ENCODE peak calls at places on chromosomes 1 and 21, in eight cellular contexts. One of them, this sample, is unnamed.

GRCh38 chr1:20574686-20575543 is 14.0 kb upstream of the CDA start:
- DNase-seq in neural progenitor cell: peak
- DNase-seq in heart right ventricle: peak
- DNase-seq in left ventricle myocardium inferior: peak
- DNase-seq in epithelial cell of esophagus: peak
- DNase-seq in mucosa of descending colon: peak
- DNase-seq in fibroblast of mammary gland: peak
- DNase-seq in fibroblast of lung: peak
- DNase-seq in this sample: peak

GRCh38 chr1:111516008-111516535 is 12.6 kb upstream of the ADORA3 start:
- DNase-seq in epithelial cell of esophagus: peak
- DNase-seq in fibroblast of lung: peak
- DNase-seq in neural progenitor cell: peak
- DNase-seq in fibroblast of mammary gland: peak
- DNase-seq in mucosa of descending colon: no peak
- DNase-seq in left ventricle myocardium inferior: peak
- DNase-seq in heart right ventricle: peak
- DNase-seq in this sample: peak

GRCh38 chr1:25715888-25716287 is 84.1 kb upstream of the SELENON start:
- DNase-seq in heart right ventricle: no peak
- DNase-seq in left ventricle myocardium inferior: no peak
- DNase-seq in fibroblast of mammary gland: no peak
- DNase-seq in neural progenitor cell: no peak
- DNase-seq in epithelial cell of esophagus: no peak
- DNase-seq in fibroblast of lung: no peak
- DNase-seq in mucosa of descending colon: no peak
- DNase-seq in this sample: peak

GRCh38 chr1:157106813-157107189 is 7.2 kb upstream of the ETV3L start:
- DNase-seq in heart right ventricle: no peak
- DNase-seq in mucosa of descending colon: no peak
- DNase-seq in neural progenitor cell: no peak
- DNase-seq in fibroblast of lung: no peak
- DNase-seq in fibroblast of mammary gland: no peak
- DNase-seq in left ventricle myocardium inferior: no peak
- DNase-seq in epithelial cell of esophagus: no peak
- DNase-seq in this sample: no peak

GRCh38 chr1:17909634-17910033 is 154.5 kb downstream of the ACTL8 start:
- DNase-seq in heart right ventricle: no peak
- DNase-seq in neural progenitor cell: peak
- DNase-seq in epithelial cell of esophagus: no peak
- DNase-seq in fibroblast of lung: peak
- DNase-seq in left ventricle myocardium inferior: no peak
- DNase-seq in fibroblast of mammary gland: peak
- DNase-seq in mucosa of descending colon: no peak
- DNase-seq in this sample: peak

GRCh38 chr21:37484535-37485474 is 118.2 kb downstream of the DYRK1A start:
- DNase-seq in neural progenitor cell: no peak
- DNase-seq in left ventricle myocardium inferior: no peak
- DNase-seq in heart right ventricle: no peak
- DNase-seq in fibroblast of lung: peak
- DNase-seq in mucosa of descending colon: no peak
- DNase-seq in epithelial cell of esophagus: peak
- DNase-seq in fibroblast of mammary gland: peak
- DNase-seq in this sample: no peak

GRCh38 chr1:111141245-111141644 is 1.2 kb downstream of the CEPT1 start:
- DNase-seq in left ventricle myocardium inferior: no peak
- DNase-seq in fibroblast of mammary gland: no peak
- DNase-seq in mucosa of descending colon: no peak
- DNase-seq in epithelial cell of esophagus: no peak
- DNase-seq in heart right ventricle: no peak
- DNase-seq in neural progenitor cell: no peak
- DNase-seq in fibroblast of lung: no peak
- DNase-seq in this sample: no peak

GRCh38 chr21:41065539-41065938 is 102.4 kb upstream of the BACE2 start:
- DNase-seq in left ventricle myocardium inferior: no peak
- DNase-seq in epithelial cell of esophagus: no peak
- DNase-seq in mucosa of descending colon: no peak
- DNase-seq in neural progenitor cell: no peak
- DNase-seq in fibroblast of lung: no peak
- DNase-seq in heart right ventricle: no peak
- DNase-seq in fibroblast of mammary gland: no peak
- DNase-seq in this sample: no peak

DNA sequence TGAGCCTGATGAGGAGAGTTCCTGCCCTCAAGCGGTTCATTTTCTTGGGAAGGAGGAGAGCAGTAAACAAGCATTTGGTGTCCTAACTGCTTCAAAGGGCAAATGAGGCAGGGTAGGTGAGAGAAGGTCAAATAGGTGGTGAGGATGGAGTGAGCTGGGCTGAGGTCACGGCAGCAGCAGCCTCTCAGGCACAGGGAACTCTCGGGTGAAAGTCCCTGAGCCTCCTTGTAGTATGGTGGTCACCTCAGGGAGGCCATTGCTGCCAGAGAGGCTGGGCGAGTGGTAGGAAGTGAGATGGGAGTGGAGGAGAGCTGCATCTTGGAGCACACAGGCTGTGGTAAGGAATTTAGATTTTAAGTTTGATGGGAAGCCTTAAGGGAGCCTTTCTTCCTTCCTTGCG is 4.0 kb downstream of the ADARB1 start:
- DNase-seq in fibroblast of lung: no peak
- DNase-seq in left ventricle myocardium inferior: no peak
- DNase-seq in neural progenitor cell: no peak
- DNase-seq in heart right ventricle: no peak
- DNase-seq in fibroblast of mammary gland: no peak
- DNase-seq in epithelial cell of esophagus: no peak
- DNase-seq in mucosa of descending colon: no peak
- DNase-seq in this sample: no peak
- H3K4me3 ChIP-seq in fibroblast of lung: no peak
- H3K4me3 ChIP-seq in left ventricle myocardium inferior: no peak
- H3K4me3 ChIP-seq in neural progenitor cell: no peak
- H3K4me3 ChIP-seq in heart right ventricle: no peak
- H3K4me3 ChIP-seq in fibroblast of mammary gland: no peak
- H3K4me3 ChIP-seq in epithelial cell of esophagus: no peak
- H3K4me3 ChIP-seq in mucosa of descending colon: no peak
- H3K4me3 ChIP-seq in this sample: no peak

GRCh38 chr1:114729782-114730181 is 13.2 kb upstream of the NRAS start:
- DNase-seq in fibroblast of mammary gland: no peak
- DNase-seq in heart right ventricle: no peak
- DNase-seq in epithelial cell of esophagus: no peak
- DNase-seq in fibroblast of lung: no peak
- DNase-seq in mucosa of descending colon: no peak
- DNase-seq in neural progenitor cell: no peak
- DNase-seq in left ventricle myocardium inferior: no peak
- DNase-seq in this sample: peak
- H3K4me3 ChIP-seq in fibroblast of mammary gland: no peak
- H3K4me3 ChIP-seq in heart right ventricle: no peak
- H3K4me3 ChIP-seq in epithelial cell of esophagus: no peak
- H3K4me3 ChIP-seq in fibroblast of lung: no peak
- H3K4me3 ChIP-seq in mucosa of descending colon: no peak
- H3K4me3 ChIP-seq in neural progenitor cell: no peak
- H3K4me3 ChIP-seq in left ventricle myocardium inferior: no peak
- H3K4me3 ChIP-seq in this sample: no peak

DNA sequence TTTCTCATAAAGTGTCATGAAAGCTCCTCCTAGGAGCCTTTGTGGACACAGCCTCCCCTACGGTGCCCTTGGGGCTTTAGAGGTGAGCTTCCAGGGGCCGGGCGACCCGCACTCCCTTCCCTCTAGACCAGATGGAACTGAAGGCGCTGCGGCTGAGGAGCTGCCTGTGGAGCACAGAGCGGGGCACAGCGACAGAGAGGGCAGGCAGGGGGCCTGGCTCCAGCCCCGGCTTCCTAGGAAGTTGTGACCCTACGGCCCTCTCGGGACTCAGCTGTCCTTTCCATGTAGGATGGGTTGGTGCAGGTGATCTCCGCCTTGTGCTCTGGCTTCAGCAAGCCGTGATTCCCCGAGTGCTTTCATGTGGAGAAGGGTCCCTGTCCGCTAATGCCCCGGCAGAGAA is 23.6 kb upstream of the NEK2 start:
- DNase-seq in fibroblast of lung: no peak
- DNase-seq in mucosa of descending colon: no peak
- DNase-seq in epithelial cell of esophagus: no peak
- DNase-seq in left ventricle myocardium inferior: no peak
- DNase-seq in heart right ventricle: no peak
- DNase-seq in neural progenitor cell: peak
- DNase-seq in fibroblast of mammary gland: no peak
- DNase-seq in this sample: no peak
- H3K4me3 ChIP-seq in fibroblast of lung: no peak
- H3K4me3 ChIP-seq in mucosa of descending colon: no peak
- H3K4me3 ChIP-seq in epithelial cell of esophagus: no peak
- H3K4me3 ChIP-seq in left ventricle myocardium inferior: peak
- H3K4me3 ChIP-seq in heart right ventricle: peak
- H3K4me3 ChIP-seq in neural progenitor cell: peak
- H3K4me3 ChIP-seq in fibroblast of mammary gland: no peak
- H3K4me3 ChIP-seq in this sample: no peak

GRCh38 chr1:27598902-27599528 is 4.9 kb downstream of the AHDC1 start:
- DNase-seq in epithelial cell of esophagus: peak
- DNase-seq in fibroblast of mammary gland: peak
- DNase-seq in left ventricle myocardium inferior: no peak
- DNase-seq in fibroblast of lung: peak
- DNase-seq in mucosa of descending colon: no peak
- DNase-seq in heart right ventricle: peak
- DNase-seq in neural progenitor cell: peak
- DNase-seq in this sample: peak
- H3K4me3 ChIP-seq in epithelial cell of esophagus: peak
- H3K4me3 ChIP-seq in fibroblast of mammary gland: no peak
- H3K4me3 ChIP-seq in left ventricle myocardium inferior: peak
- H3K4me3 ChIP-seq in fibroblast of lung: peak
- H3K4me3 ChIP-seq in mucosa of descending colon: no peak
- H3K4me3 ChIP-seq in heart right ventricle: peak
- H3K4me3 ChIP-seq in neural progenitor cell: peak
- H3K4me3 ChIP-seq in this sample: no peak

GRCh38 chr21:18468775-18469174 is 65.2 kb upstream of the TMPRSS15 start:
- DNase-seq in fibroblast of mammary gland: no peak
- DNase-seq in epithelial cell of esophagus: no peak
- DNase-seq in heart right ventricle: no peak
- DNase-seq in neural progenitor cell: no peak
- DNase-seq in fibroblast of lung: peak
- DNase-seq in mucosa of descending colon: no peak
- DNase-seq in left ventricle myocardium inferior: no peak
- DNase-seq in this sample: no peak
- H3K4me3 ChIP-seq in fibroblast of mammary gland: no peak
- H3K4me3 ChIP-seq in epithelial cell of esophagus: no peak
- H3K4me3 ChIP-seq in heart right ventricle: no peak
- H3K4me3 ChIP-seq in neural progenitor cell: no peak
- H3K4me3 ChIP-seq in fibroblast of lung: no peak
- H3K4me3 ChIP-seq in mucosa of descending colon: no peak
- H3K4me3 ChIP-seq in left ventricle myocardium inferior: no peak
- H3K4me3 ChIP-seq in this sample: no peak